ENCODE peak calls at places on chromosomes 1 and 21, in four cellular contexts. One of them, this sample, is unnamed.

GRCh38 chr1:112735752-112736151 is 20.6 kb upstream of the PPM1J start:
- DNase-seq in lower lobe of right lung: no peak
- DNase-seq in uterus: no peak
- DNase-seq in PC-9: peak; percentile 90
- DNase-seq in this sample: no peak

GRCh38 chr1:59232209-59232608 is 64.7 kb upstream of the FGGY start:
- DNase-seq in lower lobe of right lung: no peak
- DNase-seq in uterus: no peak
- DNase-seq in PC-9: no peak
- DNase-seq in this sample: peak; percentile 47

GRCh38 chr1:111030590-111030989 is 66.9 kb upstream of the LRIF1 start:
- DNase-seq in lower lobe of right lung: no peak
- DNase-seq in uterus: no peak
- DNase-seq in PC-9: peak; percentile 73
- DNase-seq in this sample: no peak

GRCh38 chr21:44262338-44263048 is 796 bp upstream of the DNMT3L start:
- DNase-seq in lower lobe of right lung: no peak
- DNase-seq in uterus: no peak
- DNase-seq in PC-9: no peak
- DNase-seq in this sample: no peak

GRCh38 chr1:30187413-30188023 is 535.9 kb downstream of the MATN1 start:
- DNase-seq in lower lobe of right lung: no peak
- DNase-seq in uterus: no peak
- DNase-seq in PC-9: no peak
- DNase-seq in this sample: no peak

GRCh38 chr21:45510466-45510955 is 31.7 kb downstream of the SLC19A1 start:
- DNase-seq in lower lobe of right lung: no peak
- DNase-seq in uterus: no peak
- DNase-seq in PC-9: no peak
- DNase-seq in this sample: no peak

GRCh38 chr1:115877511-115877910 is 36.6 kb upstream of the NHLH2 start:
- DNase-seq in lower lobe of right lung: no peak
- DNase-seq in uterus: no peak
- DNase-seq in PC-9: no peak
- DNase-seq in this sample: no peak

GRCh38 chr1:145994391-145995120 is 1.8 kb downstream of the TXNIP start:
- DNase-seq in lower lobe of right lung: no peak
- DNase-seq in uterus: peak; percentile 39
- DNase-seq in PC-9: no peak
- DNase-seq in this sample: no peak

GRCh38 chr1:207752456-207753132 is 740 bp downstream of the CD46 start:
- DNase-seq in lower lobe of right lung: peak; percentile 65
- DNase-seq in uterus: peak; percentile 20
- DNase-seq in PC-9: peak; percentile 52
- DNase-seq in this sample: no peak

GRCh38 chr1:90502194-90502593 is 214.9 kb downstream of the BARHL2 start:
- DNase-seq in lower lobe of right lung: no peak
- DNase-seq in uterus: no peak
- DNase-seq in PC-9: no peak
- DNase-seq in this sample: no peak

GRCh38 chr21:24897883-24898282 is 709.4 kb downstream of the MRPL39 start:
- DNase-seq in lower lobe of right lung: no peak
- DNase-seq in uterus: no peak
- DNase-seq in PC-9: no peak
- DNase-seq in this sample: no peak

GRCh38 chr1:150072959-150073358 is 5.4 kb downstream of the VPS45 start:
- DNase-seq in lower lobe of right lung: no peak
- DNase-seq in uterus: no peak
- DNase-seq in PC-9: no peak
- DNase-seq in this sample: no peak

GRCh38 chr21:44347911-44348451 is 5.4 kb upstream of the TRPM2 start:
- DNase-seq in lower lobe of right lung: peak; percentile 79
- DNase-seq in uterus: no peak
- DNase-seq in PC-9: no peak
- DNase-seq in this sample: no peak

GRCh38 chr21:14657241-14658008 is 111.3 kb upstream of the SAMSN1 start:
- DNase-seq in lower lobe of right lung: no peak
- DNase-seq in uterus: no peak
- DNase-seq in PC-9: no peak
- DNase-seq in this sample: no peak

GRCh38 chr1:9169601-9170137 is 40.8 kb upstream of the GPR157 start:
- DNase-seq in lower lobe of right lung: no peak
- DNase-seq in uterus: no peak
- DNase-seq in PC-9: no peak
- DNase-seq in this sample: no peak

GRCh38 chr1:245465666-245466065 is 310.9 kb downstream of the KIF26B start:
- DNase-seq in lower lobe of right lung: no peak
- DNase-seq in uterus: no peak
- DNase-seq in PC-9: no peak
- DNase-seq in this sample: no peak

GRCh38 chr1:68449901-68450300 is at the start of gene RPE65:
- DNase-seq in lower lobe of right lung: no peak
- DNase-seq in uterus: no peak
- DNase-seq in PC-9: peak; percentile 26
- DNase-seq in this sample: no peak

GRCh38 chr1:211738709-211739301 is 63.4 kb upstream of the NEK2 start:
- DNase-seq in lower lobe of right lung: no peak
- DNase-seq in uterus: no peak
- DNase-seq in PC-9: peak; percentile 63
- DNase-seq in this sample: no peak
- H3K4me1 ChIP-seq in lower lobe of right lung: no peaks in the 10 kb centered on the region
- H3K4me1 ChIP-seq in uterus: no peaks in the 10 kb centered on the region
- H3K4me1 ChIP-seq in PC-9: peaks cover 43% of the 10 kb centered on the region
- H3K4me1 ChIP-seq in this sample: peaks cover 5% of the 10 kb centered on the region

GRCh38 chr1:43619314-43619790 is 30.6 kb upstream of the KDM4A start:
- DNase-seq in lower lobe of right lung: peak; percentile 41
- DNase-seq in uterus: no peak
- DNase-seq in PC-9: no peak
- DNase-seq in this sample: no peak
- H3K36me3 ChIP-seq in lower lobe of right lung: peaks cover 76% of the 10 kb centered on the region
- H3K36me3 ChIP-seq in uterus: no peaks in the 10 kb centered on the region
- H3K36me3 ChIP-seq in PC-9: peaks cover 19% of the 10 kb centered on the region
- H3K36me3 ChIP-seq in this sample: peaks cover 21% of the 10 kb centered on the region

GRCh38 chr21:41751621-41752020 is 15.2 kb downstream of the RIPK4 start:
- DNase-seq in lower lobe of right lung: peak; percentile 81
- DNase-seq in uterus: no peak
- DNase-seq in PC-9: peak; percentile 71
- DNase-seq in this sample: no peak
- H3K4me3 ChIP-seq in lower lobe of right lung: no peak overlapping the region
- H3K4me3 ChIP-seq in uterus: no peak overlapping the region
- H3K4me3 ChIP-seq in PC-9: peak overlapping the region; percentile 18
- H3K4me3 ChIP-seq in this sample: no peak overlapping the region

GRCh38 chr1:2242814-2243725 is 15.0 kb downstream of the SKI start:
- DNase-seq in lower lobe of right lung: peak; percentile 51
- DNase-seq in uterus: no peak
- DNase-seq in PC-9: no peak
- DNase-seq in this sample: no peak
- H3K4me1 ChIP-seq in lower lobe of right lung: peaks cover 89% of the 10 kb centered on the region
- H3K4me1 ChIP-seq in uterus: peaks cover 32% of the 10 kb centered on the region
- H3K4me1 ChIP-seq in PC-9: no peaks in the 10 kb centered on the region
- H3K4me1 ChIP-seq in this sample: peaks cover 96% of the 10 kb centered on the region

GRCh38 chr1:92843429-92844352 is 11.9 kb downstream of the RPL5 start:
- DNase-seq in lower lobe of right lung: no peak
- DNase-seq in uterus: no peak
- DNase-seq in PC-9: no peak
- DNase-seq in this sample: no peak
- H3K36me3 ChIP-seq in lower lobe of right lung: peaks cover 60% of the 10 kb centered on the region
- H3K36me3 ChIP-seq in uterus: no peaks in the 10 kb centered on the region
- H3K36me3 ChIP-seq in PC-9: peaks cover 54% of the 10 kb centered on the region
- H3K36me3 ChIP-seq in this sample: peaks cover 15% of the 10 kb centered on the region

GRCh38 chr1:177921590-177921989 is 48.3 kb downstream of the SEC16B start:
- DNase-seq in lower lobe of right lung: no peak
- DNase-seq in uterus: no peak
- DNase-seq in PC-9: no peak
- DNase-seq in this sample: no peak
- H3K4me3 ChIP-seq in lower lobe of right lung: no peak overlapping the region
- H3K4me3 ChIP-seq in uterus: no peak overlapping the region
- H3K4me3 ChIP-seq in PC-9: no peak overlapping the region
- H3K4me3 ChIP-seq in this sample: no peak overlapping the region

DNA sequence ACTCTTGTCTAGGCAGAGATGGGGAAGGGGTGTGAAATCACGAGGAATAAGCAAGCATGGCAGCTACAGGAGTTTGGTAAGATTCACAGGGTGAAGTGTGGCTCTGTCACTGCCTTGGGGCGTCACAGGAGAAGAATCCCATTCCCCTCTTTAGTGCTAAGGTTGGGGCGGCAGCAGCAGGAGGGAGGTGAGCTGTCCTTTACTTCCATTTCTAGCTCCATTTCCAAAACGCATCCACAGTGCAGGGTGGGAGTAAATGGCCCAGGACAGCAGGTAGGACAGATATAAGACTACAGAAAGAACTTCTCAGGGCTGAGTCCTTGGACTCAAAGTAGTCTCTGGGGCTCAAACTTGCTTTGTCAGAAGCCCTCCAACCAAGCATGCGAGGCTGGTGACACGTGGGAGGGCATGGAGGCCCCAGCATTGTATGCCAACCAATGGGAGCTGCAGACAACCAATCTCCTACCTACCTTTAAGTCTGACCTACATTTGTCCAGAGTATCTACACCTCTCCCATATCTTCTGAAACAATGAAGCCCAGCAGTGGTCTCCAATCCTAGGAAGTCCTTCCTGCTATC is 8.5 kb downstream of the MEF2D start:
- DNase-seq in lower lobe of right lung: no peak
- DNase-seq in uterus: no peak
- DNase-seq in PC-9: no peak
- DNase-seq in this sample: no peak
- H3K4me1 ChIP-seq in lower lobe of right lung: peaks cover 99% of the 10 kb centered on the region
- H3K4me1 ChIP-seq in uterus: peaks cover 22% of the 10 kb centered on the region
- H3K4me1 ChIP-seq in PC-9: peaks cover 42% of the 10 kb centered on the region
- H3K4me1 ChIP-seq in this sample: peaks cover 100% of the 10 kb centered on the region

GRCh38 chr1:242402956-242403355 is 121.5 kb downstream of the PLD5 start:
- DNase-seq in lower lobe of right lung: no peak
- DNase-seq in uterus: no peak
- DNase-seq in PC-9: no peak
- DNase-seq in this sample: no peak
- H3K36me3 ChIP-seq in lower lobe of right lung: no peaks in the 10 kb centered on the region
- H3K36me3 ChIP-seq in uterus: no peaks in the 10 kb centered on the region
- H3K36me3 ChIP-seq in PC-9: no peaks in the 10 kb centered on the region
- H3K36me3 ChIP-seq in this sample: no peaks in the 10 kb centered on the region

DNA sequence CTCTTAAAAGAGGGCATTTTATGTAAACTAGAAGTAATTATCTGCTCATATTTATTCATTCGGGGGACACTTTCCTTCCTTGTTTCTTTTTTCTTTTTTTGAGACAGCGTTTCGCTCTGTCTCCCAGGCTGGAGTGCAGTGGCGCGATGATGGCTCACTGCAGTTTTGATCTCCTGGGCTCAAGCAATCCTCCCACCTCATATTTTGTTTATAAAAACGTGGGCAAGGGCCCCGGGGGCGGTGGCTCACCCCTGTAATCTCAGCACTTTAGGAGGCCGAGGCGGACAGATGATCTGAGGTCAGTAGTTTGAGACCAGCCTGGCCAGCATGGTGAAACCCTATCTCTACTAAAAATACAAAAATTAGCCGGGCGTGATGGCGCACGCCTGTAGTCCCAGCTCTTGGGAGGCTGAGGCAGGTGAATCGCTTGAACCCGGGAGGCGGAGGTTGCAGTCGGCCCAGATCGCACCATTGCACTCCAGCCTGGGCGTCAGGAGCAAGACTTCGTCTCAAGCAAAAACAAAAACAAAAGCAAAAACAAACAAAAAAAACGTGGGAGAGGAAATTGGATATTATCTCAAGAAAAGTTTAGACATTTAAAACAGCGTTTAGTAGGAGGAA is 926 bp upstream of the DFFA start:
- DNase-seq in lower lobe of right lung: no peak
- DNase-seq in uterus: no peak
- DNase-seq in PC-9: no peak
- DNase-seq in this sample: no peak
- H3K4me3 ChIP-seq in lower lobe of right lung: peak overlapping the region; percentile 86
- H3K4me3 ChIP-seq in uterus: peak overlapping the region; percentile 62
- H3K4me3 ChIP-seq in PC-9: peak overlapping the region; percentile 64
- H3K4me3 ChIP-seq in this sample: peak overlapping the region; percentile 87

DNA sequence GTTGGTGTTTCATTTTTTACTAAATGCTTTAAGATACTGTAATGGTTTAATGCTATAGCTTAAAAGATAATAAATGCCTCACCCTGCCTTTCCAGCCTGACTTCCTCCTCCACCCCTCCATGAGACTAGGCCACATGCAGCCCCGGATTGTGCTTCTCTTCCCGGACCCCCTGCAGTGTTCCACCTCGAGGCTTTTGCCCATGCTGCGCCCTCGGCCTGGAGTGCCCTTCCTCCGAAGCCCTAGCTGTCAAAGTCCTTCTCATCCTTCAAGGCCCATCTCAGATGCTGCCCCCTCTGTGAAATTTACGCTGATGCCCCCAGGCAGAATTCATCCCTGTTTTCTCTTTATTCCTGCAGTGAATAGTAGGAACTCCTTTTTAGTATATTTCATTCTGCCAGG is 98.5 kb downstream of the ATP5PO start:
- DNase-seq in lower lobe of right lung: no peak
- DNase-seq in uterus: no peak
- DNase-seq in PC-9: no peak
- DNase-seq in this sample: no peak
- H3K4me1 ChIP-seq in lower lobe of right lung: peaks cover 15% of the 10 kb centered on the region
- H3K4me1 ChIP-seq in uterus: no peaks in the 10 kb centered on the region
- H3K4me1 ChIP-seq in PC-9: no peaks in the 10 kb centered on the region
- H3K4me1 ChIP-seq in this sample: peaks cover 5% of the 10 kb centered on the region

This sample was measured in thoracic aorta.